ENCODE peak calls at places on chromosomes 13 and 19, in six cellular contexts. N is kidney tubule cell; X is fibroblast of villous mesenchyme; O is EL; B is activated CD4-positive, alpha-beta T cell treated with anti-CD3 and anti-CD28 coated beads for 24 hours; R is activated T-helper 9 cell treated with anti-CD3 and anti-CD28 coated beads, Interleukin-2, amount 50 U/mL, for 16 hours. Z is an unnamed sample.

GRCh38 chr13:105914637-105915036 is 620.8 kb downstream of the EFNB2 start:
- DNase-seq in N (peak), X (peak), O (peak), B (no peak), R (no peak), Z (no peak)

GRCh38 chr13:109285586-109285985 is 500.8 kb downstream of the IRS2 start:
- DNase-seq in N (no peak), X (no peak), O (no peak), B (no peak), R (no peak), Z (no peak)

GRCh38 chr19:45019187-45019586 is 17.9 kb downstream of the RELB start:
- DNase-seq in N (no peak), X (no peak), O (no peak), B (no peak), R (no peak), Z (peak)

GRCh38 chr13:112809332-112810310 is 119.8 kb downstream of the ATP11A start:
- DNase-seq in N (no peak), X (no peak), O (no peak), B (no peak), R (no peak), Z (no peak)

GRCh38 chr13:42027286-42027685 is 21.2 kb upstream of the DGKH start:
- DNase-seq in N (peak), X (no peak), O (no peak), B (no peak), R (no peak), Z (no peak)

GRCh38 chr13:30346159-30346788 is 38.9 kb upstream of the KATNAL1 start:
- DNase-seq in N (no peak), X (no peak), O (no peak), B (no peak), R (peak), Z (no peak)

GRCh38 chr19:14138576-14139265 is 2.3 kb upstream of the ASF1B start:
- DNase-seq in N (peak), X (peak), O (peak), B (no peak), R (no peak), Z (no peak)

GRCh38 chr13:99370476-99371272 is 63.5 kb upstream of the GPR183 start:
- DNase-seq in N (no peak), X (no peak), O (no peak), B (no peak), R (no peak), Z (no peak)

GRCh38 chr19:17202249-17202648 is 12.9 kb upstream of the USE1 start:
- DNase-seq in N (peak), X (no peak), O (no peak), B (no peak), R (no peak), Z (peak)

GRCh38 chr19:10554760-10555612 is 10.8 kb downstream of the KRI1 start:
- DNase-seq in N (no peak), X (no peak), O (no peak), B (no peak), R (no peak), Z (peak)

GRCh38 chr13:48586591-48587103 is 53.8 kb upstream of the RCBTB2 start:
- DNase-seq in N (no peak), X (no peak), O (no peak), B (no peak), R (no peak), Z (no peak)

GRCh38 chr19:6212403-6213265 is 67.1 kb downstream of the MLLT1 start:
- DNase-seq in N (no peak), X (no peak), O (no peak), B (no peak), R (no peak), Z (no peak)

GRCh38 chr13:98307744-98308524 is 130.9 kb upstream of the RNF113B start:
- DNase-seq in N (peak), X (peak), O (no peak), B (no peak), R (no peak), Z (no peak)

GRCh38 chr19:13005861-13006370 is 10.6 kb downstream of the NFIX start:
- DNase-seq in N (no peak), X (no peak), O (no peak), B (no peak), R (no peak), Z (no peak)

GRCh38 chr19:21749090-21749489 is 18.3 kb downstream of the ZNF100 start:
- DNase-seq in N (peak), X (peak), O (peak), B (no peak), R (no peak), Z (no peak)

GRCh38 chr19:7792286-7792685 is 29.2 kb downstream of the CLEC4M start:
- DNase-seq in N (peak), X (peak), O (no peak), B (no peak), R (no peak), Z (peak)

GRCh38 chr13:95447766-95448165 is 104.8 kb upstream of the CLDN10 start:
- DNase-seq in N (no peak), X (no peak), O (no peak), B (no peak), R (no peak), Z (no peak)

GRCh38 chr19:35557539-35558399 is 5.7 kb downstream of the ATP4A start:
- DNase-seq in N (peak), X (peak), O (peak), B (no peak), R (peak), Z (peak)

GRCh38 chr13:113520571-113520970 is 30.1 kb upstream of the DCUN1D2 start:
- DNase-seq in N (no peak), X (no peak), O (no peak), B (no peak), R (no peak), Z (no peak)

GRCh38 chr19:3457531-3458228 is 22.6 kb downstream of the SMIM24 start:
- DNase-seq in N (no peak), X (peak), O (no peak), B (no peak), R (no peak), Z (no peak)

GRCh38 chr13:38686635-38687245 is at the start of gene FREM2:
- DNase-seq in N (peak), X (peak), O (peak), B (no peak), R (no peak), Z (peak)

GRCh38 chr13:76822691-76823267 is 63.4 kb downstream of the KCTD12 start:
- DNase-seq in N (peak), X (peak), O (peak), B (no peak), R (no peak), Z (peak)

GRCh38 chr13:25301347-25302113 is at the start of gene NUP58:
- DNase-seq in N (peak), X (peak), O (peak), B (peak), R (peak), Z (peak)

GRCh38 chr13:39840201-39840600 is 184.7 kb downstream of the COG6 start:
- DNase-seq in N (no peak), X (no peak), O (no peak), B (no peak), R (no peak), Z (no peak)

GRCh38 chr19:7833225-7834156 is 3.5 kb downstream of the EVI5L start:
- DNase-seq in N (peak), X (peak), O (peak), B (no peak), R (no peak), Z (peak)

GRCh38 chr19:48754950-48755645 is at the start of gene FGF21:
- DNase-seq in N (no peak), X (no peak), O (peak), B (no peak), R (no peak), Z (no peak)

Z was measured in epithelial cell of esophagus.